ENCODE peak calls at places on chromosomes 2 and 18, in seven cellular contexts. U is pancreas, S is endodermal cell, M is neural crest cell, I is tibial nerve, P is AG09319, Q is fibroblast of pulmonary artery. R is an unnamed sample.

GRCh38 chr2:15640291-15640711 is 48.6 kb downstream of the DDX1 start:
- DNase-seq in U (no peak), M (no peak), P (no peak), Q (peak; percentile 92), S (no peak), I (no peak), R (no peak)

GRCh38 chr2:160695402-160696060 is 201.9 kb upstream of the RBMS1 start:
- DNase-seq in U (no peak), M (no peak), S (no peak), P (no peak), I (no peak), Q (peak; percentile 9), R (no peak)

GRCh38 chr2:9144617-9145016 is 62.0 kb upstream of the ASAP2 start:
- DNase-seq in P (no peak), I (no peak), M (no peak), Q (peak; percentile 48), U (no peak), S (no peak), R (no peak)

GRCh38 chr2:54977149-54977548 is 73.1 kb downstream of the RTN4 start:
- DNase-seq in S (no peak), M (no peak), P (no peak), I (no peak), U (no peak), Q (peak; percentile 44), R (no peak)

GRCh38 chr18:27685807-27686412 is 491.0 kb downstream of the CDH2 start:
- DNase-seq in Q (peak; percentile 73), U (no peak), I (peak; percentile 43), S (peak; percentile 66), P (peak; percentile 4), M (peak; percentile 50), R (no peak)

GRCh38 chr18:79329786-79330185 is 65.9 kb upstream of the NFATC1 start:
- DNase-seq in I (no peak), M (no peak), P (no peak), Q (no peak), S (no peak), U (no peak), R (peak; percentile 19)

GRCh38 chr2:124269348-124269747 is 244.3 kb downstream of the CNTNAP5 start:
- DNase-seq in U (no peak), S (no peak), P (no peak), I (no peak), Q (no peak), M (no peak), R (no peak)

GRCh38 chr18:61822879-61823278 is 69.9 kb downstream of the RNF152 start:
- DNase-seq in U (no peak), M (no peak), S (no peak), Q (no peak), I (no peak), P (no peak), R (no peak)

GRCh38 chr18:10336749-10337148 is 117.7 kb upstream of the APCDD1 start:
- DNase-seq in Q (no peak), M (no peak), P (no peak), I (no peak), S (no peak), U (no peak), R (no peak)

GRCh38 chr2:236538242-236538641 is 31.4 kb upstream of the ACKR3 start:
- DNase-seq in I (no peak), S (no peak), U (no peak), M (no peak), P (no peak), Q (no peak), R (no peak)

GRCh38 chr18:10419420-10420103 is 34.9 kb upstream of the APCDD1 start:
- DNase-seq in S (no peak), P (no peak), M (no peak), U (no peak), I (no peak), Q (peak; percentile 9), R (peak; percentile 53)

GRCh38 chr18:58581265-58581664 is 47.6 kb downstream of the ALPK2 start:
- DNase-seq in Q (peak; percentile 79), U (no peak), S (peak; percentile 63), I (no peak), P (peak; percentile 70), M (no peak), R (peak; percentile 88)

GRCh38 chr2:112733877-112734276 is 13.1 kb downstream of the NT5DC4 start:
- DNase-seq in Q (no peak), I (no peak), S (no peak), M (no peak), U (no peak), P (no peak), R (no peak)

GRCh38 chr2:229282758-229283546 is 11.9 kb upstream of the PID1 start:
- DNase-seq in Q (peak; percentile 100), I (peak; percentile 70), P (peak; percentile 70), M (no peak), U (no peak), S (no peak), R (no peak)

GRCh38 chr2:37648316-37649011 is 23.0 kb downstream of the CDC42EP3 start:
- DNase-seq in U (no peak), I (peak; percentile 38), P (no peak), S (no peak), M (no peak), Q (peak; percentile 61), R (no peak)

GRCh38 chr2:109435066-109435690 is 178.6 kb downstream of the SEPTIN10 start:
- DNase-seq in Q (no peak), U (no peak), I (no peak), M (no peak), P (no peak), S (peak; percentile 35), R (no peak)

GRCh38 chr2:112048887-112049286 is 6.2 kb upstream of the TMEM87B start:
- DNase-seq in Q (peak; percentile 85), P (peak; percentile 36), M (peak; percentile 30), I (peak; percentile 81), S (no peak), U (no peak), R (peak; percentile 15)

DNA sequence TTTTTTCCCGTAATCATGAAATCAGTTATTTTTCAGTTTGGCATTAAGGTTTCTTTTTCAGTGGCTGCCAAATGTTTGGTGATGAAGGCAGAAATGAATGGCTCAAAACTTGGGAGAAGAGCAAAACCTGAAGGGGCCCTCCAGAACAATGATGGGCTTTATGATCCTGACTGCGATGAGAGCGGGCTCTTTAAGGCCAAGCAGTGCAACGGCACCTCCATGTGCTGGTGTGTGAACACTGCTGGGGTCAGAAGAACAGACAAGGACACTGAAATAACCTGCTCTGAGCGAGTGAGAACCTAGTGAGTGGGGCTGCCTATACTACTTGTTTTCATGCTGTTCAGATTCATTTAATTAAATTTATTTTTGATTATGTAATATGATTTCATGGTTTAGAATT is 29.2 kb upstream of the MSH2 start:
- DNase-seq in S (peak; percentile 66), P (no peak), M (peak; percentile 16), Q (no peak), I (no peak), U (no peak), R (no peak)
- TF ChIP-seq CTCF in S (peak; percentile 65), P (no peak), M (peak; percentile 40), Q (no peak), I (no peak), U (no peak), R (no peak)

GRCh38 chr18:47725656-47726055 is 204.8 kb downstream of the SMAD2 start:
- DNase-seq in M (no peak), Q (no peak), I (no peak), S (no peak), U (no peak), P (no peak), R (no peak)

GRCh38 chr18:47729356-47729755 is 201.1 kb downstream of the SMAD2 start:
- DNase-seq in P (no peak), M (no peak), U (no peak), S (no peak), Q (no peak), I (no peak), R (no peak)

GRCh38 chr18:47735041-47735440 is 195.4 kb downstream of the SMAD2 start:
- DNase-seq in U (no peak), M (no peak), Q (no peak), S (peak; percentile 28), P (no peak), I (no peak), R (peak; percentile 60)

GRCh38 chr18:47731276-47731675 is 199.2 kb downstream of the SMAD2 start:
- DNase-seq in S (no peak), U (no peak), Q (no peak), I (no peak), P (no peak), M (no peak), R (no peak)

DNA sequence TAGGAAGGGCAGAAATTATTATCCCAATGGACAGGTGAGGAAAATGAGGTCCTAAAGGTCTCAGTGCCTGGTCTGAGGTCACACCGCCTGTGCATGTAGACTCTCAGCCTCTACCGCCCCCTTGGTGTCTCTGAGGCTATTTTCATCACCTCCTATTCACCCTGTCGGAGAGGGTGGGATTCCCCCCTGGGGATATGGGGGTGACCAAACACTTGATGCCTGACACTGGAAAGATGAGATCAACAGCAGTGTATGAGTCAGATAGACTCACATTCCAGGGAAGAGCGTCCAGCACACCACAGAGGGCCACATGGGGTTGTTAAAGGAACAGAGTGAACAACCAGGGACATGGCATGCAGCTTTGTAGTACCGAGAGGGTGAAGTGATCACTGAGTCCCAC is 199.7 kb downstream of the SMAD2 start:
- DNase-seq in U (no peak), P (no peak), I (no peak), M (no peak), S (no peak), Q (no peak), R (no peak)
- TF ChIP-seq CTCF in U (no peak), P (no peak), I (no peak), M (no peak), S (peak; percentile 49), Q (no peak), R (no peak)

GRCh38 chr2:64311191-64311910 is 142.6 kb upstream of the LGALSL start:
- DNase-seq in S (peak; percentile 55), M (no peak), I (no peak), P (no peak), U (no peak), Q (no peak), R (no peak)

GRCh38 chr2:64311948-64312621 is 141.9 kb upstream of the LGALSL start:
- DNase-seq in S (peak; percentile 71), P (peak; percentile 75), U (peak; percentile 68), I (peak; percentile 70), M (peak; percentile 62), Q (peak; percentile 98), R (no peak)

GRCh38 chr2:64315561-64315960 is 138.4 kb upstream of the LGALSL start:
- DNase-seq in U (no peak), Q (no peak), I (no peak), P (no peak), S (no peak), M (no peak), R (no peak)

GRCh38 chr2:64313311-64313710 is 140.7 kb upstream of the LGALSL start:
- DNase-seq in P (no peak), S (no peak), Q (no peak), U (no peak), M (no peak), I (no peak), R (no peak)

GRCh38 chr2:64312622-64312948 is 141.4 kb upstream of the LGALSL start:
- DNase-seq in I (no peak), P (no peak), Q (no peak), U (no peak), M (no peak), S (no peak), R (no peak)
- TF ChIP-seq CTCF in I (no peak), P (no peak), Q (no peak), U (no peak), M (no peak), S (no peak), R (no peak)

DNA sequence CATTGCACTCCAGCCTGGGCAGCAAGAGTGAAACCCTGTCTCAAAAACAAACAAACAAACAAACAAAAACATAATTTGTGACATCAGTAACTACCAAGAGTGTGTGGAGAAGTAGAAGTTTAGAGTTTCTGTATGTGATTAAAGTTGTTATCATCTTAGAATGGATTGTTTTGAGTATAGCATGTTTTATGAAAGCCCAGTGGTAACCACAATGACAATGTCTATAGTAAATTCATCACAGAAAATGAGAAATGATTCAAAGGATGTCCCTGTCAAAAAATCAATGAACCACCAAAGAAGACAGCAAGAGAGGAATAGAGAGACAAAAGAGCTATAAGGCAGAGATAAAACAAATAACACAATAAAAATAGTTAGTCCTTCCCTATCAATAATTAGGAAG is 1299.2 kb downstream of the CNTNAP5 start:
- DNase-seq in I (no peak), S (no peak), U (no peak), Q (no peak), M (no peak), P (no peak), R (no peak)
- TF ChIP-seq CTCF in I (no peak), S (no peak), U (no peak), Q (no peak), M (no peak), P (no peak), R (no peak)